ENCODE peak calls at places on chromosomes 6 and 20, in nine cellular contexts. B is stimulated activated CD8-positive, alpha-beta memory T cell treated with anti-CD3 and anti-CD28 coated beads, Interleukin-15, amount 100 ng/mL, for 1 hour; A is NCI-H69; D is GM12864; H is GM04503; N is glutamatergic neuron; I is NT2/D1; Y is Right ventricle myocardium superior; Q is stimulated activated naive CD8-positive, alpha-beta T cell treated with anti-CD3 and anti-CD28 coated beads, Interleukin-15, Interleukin-2, amounts not matched to agents 100 U/mL and 50 U/mL, for 24 hours. O is an unnamed sample.

GRCh38 chr20:64048402-64049044 is 916 bp downstream of the SOX18 start:
- DNase-seq in B (no peak), A (no peak), D (no peak), H (no peak), N (no peak), I (no peak), Y (no peak), Q (no peak), O (no peak)

GRCh38 chr6:16759181-16759645 is 2.0 kb downstream of the ATXN1 start:
- DNase-seq in B (no peak), A (peak), D (no peak), H (no peak), N (no peak), I (no peak), Y (no peak), Q (no peak), O (no peak)

GRCh38 chr20:62485062-62485700 is 9.4 kb upstream of the GATA5 start:
- DNase-seq in B (no peak), A (no peak), D (no peak), H (no peak), N (no peak), I (no peak), Y (peak), Q (no peak), O (no peak)

GRCh38 chr20:9407805-9408421 is 106.5 kb upstream of the LAMP5 start:
- DNase-seq in B (peak), A (peak), D (no peak), H (no peak), N (peak), I (peak), Y (no peak), Q (peak), O (peak)

GRCh38 chr6:133951227-133951626 is 1.8 kb upstream of the TBPL1 start:
- DNase-seq in B (no peak), A (peak), D (no peak), H (no peak), N (no peak), I (no peak), Y (no peak), Q (no peak), O (no peak)

GRCh38 chr6:39665871-39666270 is 59.3 kb downstream of the KIF6 start:
- DNase-seq in B (no peak), A (no peak), D (no peak), H (no peak), N (no peak), I (no peak), Y (no peak), Q (no peak), O (peak)

GRCh38 chr20:17470521-17470920 is 60.7 kb downstream of the BFSP1 start:
- DNase-seq in B (no peak), A (no peak), D (no peak), H (no peak), N (no peak), I (no peak), Y (no peak), Q (no peak), O (no peak)

GRCh38 chr20:38673731-38674177 is 50.5 kb upstream of the SLC32A1 start:
- DNase-seq in B (no peak), A (peak), D (no peak), H (no peak), N (peak), I (peak), Y (no peak), Q (peak), O (no peak)

GRCh38 chr20:19113343-19113930 is 99.0 kb upstream of the SLC24A3 start:
- DNase-seq in B (no peak), A (no peak), D (no peak), H (no peak), N (no peak), I (no peak), Y (no peak), Q (no peak), O (no peak)

GRCh38 chr20:325889-326644 is 715 bp downstream of the SOX12 start:
- DNase-seq in B (no peak), A (peak), D (no peak), H (no peak), N (peak), I (no peak), Y (peak), Q (peak), O (no peak)

GRCh38 chr6:140478631-140479030 is 1104.2 kb upstream of the CITED2 start:
- DNase-seq in B (no peak), A (no peak), D (no peak), H (no peak), N (no peak), I (no peak), Y (no peak), Q (no peak), O (no peak)

GRCh38 chr6:154167163-154167562 is 128.1 kb downstream of the OPRM1 start:
- DNase-seq in B (no peak), A (peak), D (no peak), H (no peak), N (no peak), I (no peak), Y (no peak), Q (no peak), O (no peak)

GRCh38 chr6:118509009-118509617 is 39.0 kb upstream of the PLN start:
- DNase-seq in B (no peak), A (peak), D (no peak), H (no peak), N (peak), I (peak), Y (no peak), Q (no peak), O (no peak)

GRCh38 chr20:34713194-34713943 is 9.2 kb downstream of the TP53INP2 start:
- DNase-seq in B (no peak), A (peak), D (no peak), H (peak), N (no peak), I (no peak), Y (no peak), Q (no peak), O (peak)

GRCh38 chr20:36579996-36580545 is 6.7 kb downstream of the TGIF2 start:
- DNase-seq in B (no peak), A (no peak), D (no peak), H (no peak), N (no peak), I (no peak), Y (no peak), Q (no peak), O (no peak)

GRCh38 chr6:18245642-18246041 is 18.7 kb downstream of the DEK start:
- DNase-seq in B (no peak), A (no peak), D (no peak), H (no peak), N (no peak), I (no peak), Y (no peak), Q (peak), O (no peak)

GRCh38 chr6:34485321-34486060 is 19.6 kb downstream of the PACSIN1 start:
- DNase-seq in B (no peak), A (peak), D (no peak), H (no peak), N (no peak), I (no peak), Y (no peak), Q (no peak), O (no peak)

GRCh38 chr20:43925786-43926185 is 11.1 kb downstream of the TOX2 start:
- DNase-seq in B (no peak), A (no peak), D (no peak), H (no peak), N (no peak), I (no peak), Y (peak), Q (no peak), O (no peak)

GRCh38 chr6:10557886-10558285 is 36.7 kb downstream of the GCNT2 start:
- DNase-seq in B (no peak), A (peak), D (no peak), H (no peak), N (no peak), I (no peak), Y (no peak), Q (no peak), O (no peak)

GRCh38 chr6:111871725-111872520 is 1.3 kb downstream of the FYN start:
- DNase-seq in B (no peak), A (peak), D (no peak), H (no peak), N (peak), I (no peak), Y (peak), Q (peak), O (no peak)

GRCh38 chr20:25248501-25249172 is 752 bp downstream of the PYGB start:
- DNase-seq in B (no peak), A (peak), D (no peak), H (no peak), N (peak), I (no peak), Y (peak), Q (peak), O (no peak)

GRCh38 chr6:11462742-11463414 is 74.7 kb upstream of the TMEM170B start:
- DNase-seq in B (no peak), A (no peak), D (no peak), H (no peak), N (no peak), I (no peak), Y (no peak), Q (no peak), O (no peak)

GRCh38 chr20:49505518-49505917 is 23.1 kb upstream of the KCNB1 start:
- DNase-seq in B (no peak), A (peak), D (no peak), H (no peak), N (peak), I (no peak), Y (no peak), Q (no peak), O (no peak)

GRCh38 chr6:125363010-125363359 is 61.2 kb upstream of the HDDC2 start:
- DNase-seq in B (no peak), A (no peak), D (no peak), H (no peak), N (no peak), I (peak), Y (no peak), Q (no peak), O (no peak)

GRCh38 chr6:7669742-7670141 is 56.2 kb upstream of the BMP6 start:
- DNase-seq in B (no peak), A (no peak), D (no peak), H (no peak), N (no peak), I (no peak), Y (no peak), Q (no peak), O (no peak)

GRCh38 chr6:31118178-31118577 is 2.1 kb downstream of the CDSN start:
- DNase-seq in B (no peak), A (no peak), D (no peak), H (no peak), N (no peak), I (no peak), Y (no peak), Q (no peak), O (no peak)

GRCh38 chr20:32411955-32412706 is 54.0 kb downstream of the ASXL1 start:
- DNase-seq in B (no peak), A (no peak), D (no peak), H (no peak), N (no peak), I (no peak), Y (no peak), Q (no peak), O (no peak)

GRCh38 chr6:170211404-170212025 is 79.4 kb downstream of the DLL1 start:
- DNase-seq in B (no peak), A (no peak), D (no peak), H (no peak), N (no peak), I (no peak), Y (no peak), Q (no peak), O (no peak)

GRCh38 chr20:41599699-41600104 is 18.5 kb downstream of the CHD6 start:
- DNase-seq in B (no peak), A (no peak), D (no peak), H (no peak), N (no peak), I (no peak), Y (no peak), Q (no peak), O (no peak)

GRCh38 chr6:30839666-30840065 is 44.7 kb upstream of the DDR1 start:
- DNase-seq in B (no peak), A (no peak), D (no peak), H (no peak), N (no peak), I (no peak), Y (no peak), Q (no peak), O (no peak)

GRCh38 chr20:9141070-9141469 is 72.2 kb downstream of the PLCB4 start:
- DNase-seq in B (no peak), A (no peak), D (no peak), H (no peak), N (no peak), I (no peak), Y (no peak), Q (no peak), O (no peak)

O was measured in GM04504.